ENCODE peak calls at places on chromosomes 6 and 20, in five cellular contexts. J is A549, I is breast epithelium, T is gastrocnemius medialis, Z is transverse colon. M is an unnamed sample.

GRCh38 chr6:41009669-41010068 is 29.4 kb downstream of the UNC5CL start:
- DNase-seq in T (no peak), I (no peak), Z (no peak), J (no peak), M (no peak)

GRCh38 chr6:162014069-162014811 is 713.3 kb downstream of the PRKN start:
- DNase-seq in I (no peak), T (no peak), J (no peak), Z (no peak), M (no peak)

GRCh38 chr20:36094497-36094896 is 60.0 kb upstream of the EPB41L1 start:
- DNase-seq in I (no peak), T (no peak), Z (peak; percentile 39), J (peak; percentile 41), M (peak; percentile 42)

GRCh38 chr20:43185901-43186300 is 3.8 kb downstream of the PTPRT start:
- DNase-seq in Z (no peak), T (no peak), J (no peak), I (no peak), M (no peak)

GRCh38 chr20:37071481-37071911 is 24.3 kb downstream of the RBL1 start:
- DNase-seq in J (no peak), T (no peak), Z (no peak), I (no peak), M (no peak)

GRCh38 chr6:33808781-33809180 is 5.0 kb upstream of the MLN start:
- DNase-seq in T (no peak), Z (no peak), I (no peak), J (no peak), M (no peak)

GRCh38 chr6:45470131-45470738 is 92.5 kb upstream of the SUPT3H start:
- DNase-seq in J (no peak), I (no peak), Z (no peak), T (no peak), M (no peak)

GRCh38 chr20:53828673-53829085 is 235.0 kb upstream of the ZNF217 start:
- DNase-seq in I (no peak), J (peak; percentile 84), T (no peak), Z (no peak), M (peak; percentile 33)

GRCh38 chr6:16969699-16970695 is 131.9 kb upstream of the STMND1 start:
- DNase-seq in Z (no peak), T (no peak), J (no peak), I (no peak), M (no peak)

GRCh38 chr20:19903168-19903676 is 113.9 kb upstream of the NAA20 start:
- DNase-seq in J (peak; percentile 52), T (no peak), I (peak; percentile 58), Z (peak; percentile 54), M (peak; percentile 40)

GRCh38 chr20:25397827-25398226 is 7.2 kb upstream of the ABHD12 start:
- DNase-seq in T (no peak), I (no peak), J (no peak), Z (no peak), M (no peak)

GRCh38 chr6:111427341-111428116 is 55.5 kb downstream of the REV3L start:
- DNase-seq in I (no peak), Z (no peak), J (peak; percentile 3), T (no peak), M (no peak)

GRCh38 chr6:113805167-113805835 is 51.8 kb upstream of the MARCKS start:
- DNase-seq in Z (no peak), J (no peak), I (no peak), T (no peak), M (no peak)

GRCh38 chr20:47320990-47321805 is 35.3 kb downstream of the ZMYND8 start:
- DNase-seq in T (no peak), J (peak; percentile 90), Z (peak; percentile 45), I (no peak), M (no peak)

GRCh38 chr6:135673671-135674309 is 176.2 kb upstream of the AHI1 start:
- DNase-seq in T (no peak), I (no peak), Z (no peak), J (no peak), M (no peak)

GRCh38 chr6:108721308-108721707 is 126.9 kb upstream of the ARMC2 start:
- DNase-seq in Z (no peak), T (no peak), I (no peak), J (no peak), M (no peak)

GRCh38 chr6:150100745-150101144 is 31.8 kb upstream of the ULBP3 start:
- DNase-seq in J (no peak), Z (no peak), T (no peak), I (no peak), M (no peak)

GRCh38 chr6:93496548-93496947 is 77.2 kb upstream of the EPHA7 start:
- DNase-seq in Z (no peak), J (no peak), I (no peak), T (no peak), M (no peak)

GRCh38 chr20:25205277-25206062 is 10.0 kb downstream of the ENTPD6 start:
- DNase-seq in J (no peak), Z (no peak), T (no peak), I (no peak), M (no peak)

GRCh38 chr20:49630396-49630951 is 62.5 kb upstream of the PTGIS start:
- DNase-seq in T (no peak), I (no peak), J (no peak), Z (no peak), M (no peak)

GRCh38 chr20:37349517-37350491 is 3.9 kb downstream of the SRC start:
- DNase-seq in J (peak; percentile 44), T (no peak), Z (no peak), I (no peak), M (no peak)

GRCh38 chr20:62370115-62370806 is 3.1 kb upstream of the LAMA5 start:
- DNase-seq in J (peak; percentile 71), Z (no peak), I (peak; percentile 79), T (no peak), M (no peak)

GRCh38 chr20:1676650-1677049 is 19.1 kb upstream of the SIRPG start:
- DNase-seq in Z (no peak), I (no peak), J (no peak), T (no peak), M (no peak)

GRCh38 chr6:158068893-158069799 is 87.5 kb downstream of the SYNJ2 start:
- DNase-seq in T (no peak), J (peak; percentile 55), Z (peak; percentile 84), I (peak; percentile 85), M (no peak)

DNA sequence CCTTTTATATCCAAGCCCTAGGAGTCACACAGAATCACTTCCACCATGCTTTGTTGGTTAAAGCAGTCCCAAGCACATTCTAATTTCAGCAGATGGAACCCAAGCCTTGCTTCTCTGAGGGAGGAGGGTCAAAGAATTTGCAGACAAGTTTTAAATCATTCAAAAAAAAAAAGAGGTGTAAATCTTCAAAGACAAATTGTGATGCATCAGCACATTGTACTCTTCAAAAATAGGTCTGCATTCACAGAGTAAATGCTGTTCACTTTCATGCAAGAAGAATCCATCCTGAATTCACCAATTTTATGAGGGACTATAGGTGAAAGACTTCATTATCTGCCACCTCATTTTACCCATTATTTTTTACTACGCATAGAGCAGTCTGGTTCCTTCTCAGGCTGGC is 321.8 kb upstream of the PRDM1 start:
- DNase-seq in J (no peak), T (no peak), I (no peak), Z (no peak), M (no peak)
- TF ChIP-seq POLR2A in J (no peak), T (no peak), I (no peak), Z (no peak), M (no peak)

GRCh38 chr6:7899046-7899888 is 11.3 kb downstream of the TXNDC5 start:
- DNase-seq in J (peak; percentile 35), Z (peak; percentile 38), T (no peak), I (peak; percentile 14), M (no peak)
- TF ChIP-seq POLR2A in J (no peak), Z (no peak), T (no peak), I (no peak), M (no peak)

GRCh38 chr6:160790028-160790792 is 88.2 kb downstream of the PLG start:
- DNase-seq in T (no peak), Z (no peak), I (no peak), J (no peak), M (no peak)

GRCh38 chr6:160792711-160793110 is 90.7 kb downstream of the PLG start:
- DNase-seq in Z (no peak), T (no peak), I (no peak), J (no peak), M (no peak)

GRCh38 chr6:160791459-160791858 is 89.4 kb downstream of the PLG start:
- DNase-seq in Z (no peak), T (no peak), J (no peak), I (no peak), M (no peak)

GRCh38 chr6:160793652-160794051 is 91.6 kb downstream of the PLG start:
- DNase-seq in T (no peak), Z (no peak), I (no peak), J (no peak), M (no peak)

DNA sequence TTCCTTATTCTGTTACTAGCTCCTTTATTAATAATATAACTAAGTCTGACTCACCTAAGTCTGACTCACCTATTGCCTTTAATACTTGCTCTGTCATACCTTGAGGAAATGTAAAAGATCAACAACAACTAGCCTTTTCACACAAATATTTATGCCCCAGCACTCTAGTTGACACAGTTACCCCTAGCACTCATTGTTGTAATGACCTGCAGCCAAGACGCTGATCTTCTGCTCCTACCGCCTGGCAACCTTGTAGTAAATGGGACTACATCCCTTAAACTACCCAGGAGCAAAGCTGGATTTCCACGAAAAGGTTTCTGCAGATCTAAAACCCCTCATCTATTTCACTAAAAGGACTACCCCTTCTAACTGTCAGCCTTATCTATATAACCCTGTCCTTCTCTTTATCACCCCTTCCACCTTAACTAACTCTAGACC is 90.0 kb downstream of the PLG start:
- DNase-seq in J (peak; percentile 23), I (no peak), T (no peak), Z (no peak), M (no peak)
- TF ChIP-seq POLR2A in J (no peak), I (no peak), T (no peak), Z (no peak), M (no peak)

GRCh38 chr6:170004585-170005210 is 253.3 kb downstream of the ERMARD start:
- DNase-seq in I (no peak), T (no peak), Z (no peak), J (no peak), M (no peak)

GRCh38 chr6:170005680-170006470 is 254.5 kb downstream of the ERMARD start:
- DNase-seq in Z (no peak), I (no peak), T (no peak), J (no peak), M (no peak)

GRCh38 chr6:170006524-170007467 is 255.4 kb downstream of the ERMARD start:
- DNase-seq in T (no peak), J (no peak), I (no peak), Z (no peak), M (no peak)

GRCh38 chr6:170008386-170008785 is 257.0 kb downstream of the ERMARD start:
- DNase-seq in Z (no peak), I (no peak), T (no peak), J (no peak), M (no peak)

DNA sequence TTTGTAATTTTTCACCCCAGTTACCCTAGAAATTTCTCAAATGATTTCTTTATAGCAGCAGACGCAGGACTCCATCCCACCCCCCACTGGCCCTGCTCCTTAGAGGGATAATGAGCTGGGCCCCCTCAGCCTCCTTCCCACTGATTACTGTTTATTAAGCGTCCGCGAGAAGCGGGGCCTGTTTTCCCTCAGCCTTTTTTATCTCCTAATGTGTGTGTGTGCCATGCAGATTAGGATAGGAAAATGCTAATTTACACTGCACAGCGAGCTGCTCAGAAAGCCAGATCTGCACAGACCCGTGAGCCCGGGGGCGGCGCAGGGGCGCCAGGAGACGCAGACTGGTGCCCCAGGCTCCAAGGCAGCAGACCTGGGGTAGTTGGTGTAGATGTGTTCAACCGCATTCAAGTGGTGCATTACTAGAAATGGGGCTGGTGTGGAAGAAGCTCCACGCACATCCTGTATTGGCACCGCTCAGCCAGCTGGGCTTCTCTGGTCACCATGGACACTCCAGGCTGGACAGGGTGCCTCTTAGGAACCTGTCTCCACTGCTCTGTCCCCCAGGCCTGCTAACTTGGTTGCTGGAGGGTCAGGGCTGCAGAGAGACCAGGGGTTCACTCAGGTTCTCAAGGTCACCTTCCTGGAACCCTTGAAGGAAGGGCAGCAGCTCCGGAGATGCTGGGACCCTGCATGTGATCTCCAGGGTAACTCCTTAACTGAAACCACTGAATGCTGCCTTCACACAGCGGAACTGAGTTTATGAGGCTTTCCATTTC is 256.2 kb downstream of the ERMARD start:
- DNase-seq in Z (no peak), J (no peak), I (no peak), T (no peak), M (no peak)
- TF ChIP-seq POLR2A in Z (no peak), J (no peak), I (no peak), T (no peak), M (no peak)